ENCODE peak calls at places on chromosomes 11 and 22, in ten cellular contexts. P is heart left ventricle; S is GM12865; A is IMR-90; D is brain microvascular endothelial cell; X is MM.1S; I is ascending aorta; C is ovary; O is CD8-positive, alpha-beta T cell; E is fibroblast of the aortic adventitia. Y is an unnamed sample.

GRCh38 chr11:63262562-63262961 is 19.2 kb upstream of the SLC22A25 start:
- DNase-seq in P (no peak), S (no peak), A (no peak), D (no peak), X (no peak), I (no peak), C (no peak), O (no peak), E (no peak), Y (no peak)

GRCh38 chr11:67055812-67056211 is 835 bp upstream of the RHOD start:
- DNase-seq in P (no peak), S (no peak), A (peak), D (no peak), X (no peak), I (no peak), C (no peak), O (no peak), E (no peak), Y (no peak)

GRCh38 chr11:7577226-7577882 is 63.6 kb downstream of the PPFIBP2 start:
- DNase-seq in P (no peak), S (no peak), A (no peak), D (no peak), X (no peak), I (peak), C (peak), O (no peak), E (peak), Y (no peak)

GRCh38 chr11:64661146-64661545 is 61.9 kb downstream of the NRXN2 start:
- DNase-seq in P (peak), S (no peak), A (peak), D (peak), X (no peak), I (peak), C (no peak), O (no peak), E (peak), Y (no peak)

GRCh38 chr22:32562396-32562795 is 87.8 kb downstream of the FBXO7 start:
- DNase-seq in P (no peak), S (no peak), A (no peak), D (no peak), X (no peak), I (no peak), C (no peak), O (no peak), E (no peak), Y (no peak)

GRCh38 chr11:122363306-122363705 is 247.3 kb upstream of the BLID start:
- DNase-seq in P (no peak), S (no peak), A (no peak), D (no peak), X (no peak), I (no peak), C (no peak), O (no peak), E (peak), Y (no peak)

GRCh38 chr11:64649304-64649703 is 58.3 kb downstream of the SLC22A12 start:
- DNase-seq in P (no peak), S (peak), A (no peak), D (no peak), X (no peak), I (no peak), C (peak), O (no peak), E (peak), Y (no peak)

GRCh38 chr11:84097186-84097585 is 811.0 kb upstream of the CCDC90B start:
- DNase-seq in P (no peak), S (no peak), A (no peak), D (no peak), X (no peak), I (no peak), C (no peak), O (no peak), E (peak), Y (no peak)

GRCh38 chr22:41699264-41700104 is at the start of gene MEI1:
- DNase-seq in P (peak), S (peak), A (peak), D (peak), X (peak), I (peak), C (peak), O (peak), E (peak), Y (peak)

GRCh38 chr11:118620529-118621070 is 13.2 kb downstream of the PHLDB1 start:
- DNase-seq in P (peak), S (no peak), A (no peak), D (no peak), X (no peak), I (no peak), C (no peak), O (no peak), E (no peak), Y (no peak)

GRCh38 chr11:91946397-91947090 is 278.1 kb upstream of the FAT3 start:
- DNase-seq in P (no peak), S (no peak), A (no peak), D (peak), X (no peak), I (no peak), C (no peak), O (no peak), E (no peak), Y (no peak)

GRCh38 chr11:67269401-67270255 is 3.4 kb downstream of the GRK2 start:
- DNase-seq in P (peak), S (no peak), A (no peak), D (no peak), X (no peak), I (no peak), C (peak), O (no peak), E (no peak), Y (no peak)

DNA sequence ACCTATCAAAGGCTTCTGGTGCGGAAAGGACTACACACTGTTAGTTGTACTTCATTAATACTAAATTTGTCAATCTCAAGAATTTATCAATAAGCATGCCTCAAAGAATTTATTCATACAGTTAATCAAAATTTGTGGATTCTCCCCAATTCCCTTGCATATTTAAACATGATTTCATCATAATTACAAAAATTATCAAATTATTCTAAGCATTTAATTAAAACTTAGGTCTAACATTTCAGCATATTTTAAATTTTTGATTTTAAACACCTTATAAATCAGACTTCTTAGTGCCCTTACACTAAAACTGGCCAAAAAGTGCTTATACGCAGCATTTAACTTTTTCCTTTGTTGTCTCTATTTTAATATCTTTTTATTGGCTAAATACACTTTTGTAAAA is 13.8 kb upstream of the SERPIND1 start:
- DNase-seq in P (no peak), S (no peak), A (no peak), D (no peak), X (no peak), I (no peak), C (no peak), O (no peak), E (no peak), Y (no peak)
- H3K4me3 ChIP-seq in P (no peak), S (no peak), A (no peak), D (no peak), X (no peak), I (no peak), C (no peak), O (no peak), E (no peak), Y (no peak)

GRCh38 chr22:50437511-50438304 is 37.1 kb downstream of the SBF1 start:
- DNase-seq in P (peak), S (no peak), A (no peak), D (no peak), X (no peak), I (no peak), C (no peak), O (no peak), E (no peak), Y (no peak)

GRCh38 chr22:50436134-50436830 is 38.6 kb downstream of the SBF1 start:
- DNase-seq in P (peak), S (no peak), A (no peak), D (no peak), X (no peak), I (no peak), C (no peak), O (no peak), E (no peak), Y (no peak)

GRCh38 chr22:50438305-50439275 is 36.2 kb downstream of the SBF1 start:
- DNase-seq in P (peak), S (no peak), A (no peak), D (no peak), X (no peak), I (no peak), C (no peak), O (no peak), E (no peak), Y (no peak)

GRCh38 chr22:50435701-50436115 is 39.1 kb downstream of the SBF1 start:
- DNase-seq in P (peak), S (no peak), A (no peak), D (no peak), X (no peak), I (no peak), C (no peak), O (no peak), E (no peak), Y (no peak)

DNA sequence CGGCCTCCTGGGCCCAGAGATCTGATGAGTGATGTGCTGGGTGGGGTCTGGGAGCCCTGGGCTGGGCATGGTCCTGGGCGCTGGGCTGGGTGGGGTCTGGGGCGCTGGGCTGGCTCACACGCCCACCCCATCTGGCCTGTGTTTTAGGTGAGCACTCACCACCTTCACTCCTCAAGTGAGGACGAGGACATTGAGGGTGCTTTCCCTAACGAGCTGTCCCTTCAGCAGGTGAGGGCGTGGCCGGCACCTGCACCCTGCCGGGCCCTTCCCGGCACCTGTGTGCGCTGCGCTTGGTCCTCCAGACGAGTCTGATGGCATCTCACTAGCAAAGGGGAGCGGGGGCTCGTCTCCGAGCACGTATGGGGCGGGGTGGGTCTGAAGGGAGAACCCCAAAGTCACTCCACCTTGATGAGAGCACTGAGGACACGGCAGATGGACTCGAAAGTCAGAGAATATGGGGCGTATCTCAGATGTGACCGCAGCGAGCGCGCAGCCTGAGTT is 37.9 kb downstream of the SBF1 start:
- DNase-seq in P (peak), S (no peak), A (no peak), D (no peak), X (no peak), I (no peak), C (no peak), O (no peak), E (no peak), Y (no peak)
- TF ChIP-seq CTCF in P (no peak), S (no peak), A (no peak), D (no peak), X (no peak), I (no peak), C (no peak), O (no peak), E (no peak), Y (no peak)

GRCh38 chr11:61955416-61956135 is 5.4 kb downstream of the BEST1 start:
- DNase-seq in P (peak), S (no peak), A (no peak), D (no peak), X (no peak), I (peak), C (peak), O (peak), E (no peak), Y (no peak)

GRCh38 chr11:61957028-61957770 is 7.0 kb downstream of the BEST1 start:
- DNase-seq in P (no peak), S (no peak), A (no peak), D (no peak), X (no peak), I (peak), C (no peak), O (no peak), E (no peak), Y (no peak)

GRCh38 chr11:61955031-61955415 is 4.9 kb downstream of the BEST1 start:
- DNase-seq in P (peak), S (no peak), A (peak), D (peak), X (no peak), I (peak), C (peak), O (peak), E (peak), Y (no peak)

GRCh38 chr11:61954106-61955030 is 4.2 kb downstream of the BEST1 start:
- DNase-seq in P (no peak), S (no peak), A (no peak), D (no peak), X (no peak), I (no peak), C (no peak), O (peak), E (no peak), Y (no peak)

DNA sequence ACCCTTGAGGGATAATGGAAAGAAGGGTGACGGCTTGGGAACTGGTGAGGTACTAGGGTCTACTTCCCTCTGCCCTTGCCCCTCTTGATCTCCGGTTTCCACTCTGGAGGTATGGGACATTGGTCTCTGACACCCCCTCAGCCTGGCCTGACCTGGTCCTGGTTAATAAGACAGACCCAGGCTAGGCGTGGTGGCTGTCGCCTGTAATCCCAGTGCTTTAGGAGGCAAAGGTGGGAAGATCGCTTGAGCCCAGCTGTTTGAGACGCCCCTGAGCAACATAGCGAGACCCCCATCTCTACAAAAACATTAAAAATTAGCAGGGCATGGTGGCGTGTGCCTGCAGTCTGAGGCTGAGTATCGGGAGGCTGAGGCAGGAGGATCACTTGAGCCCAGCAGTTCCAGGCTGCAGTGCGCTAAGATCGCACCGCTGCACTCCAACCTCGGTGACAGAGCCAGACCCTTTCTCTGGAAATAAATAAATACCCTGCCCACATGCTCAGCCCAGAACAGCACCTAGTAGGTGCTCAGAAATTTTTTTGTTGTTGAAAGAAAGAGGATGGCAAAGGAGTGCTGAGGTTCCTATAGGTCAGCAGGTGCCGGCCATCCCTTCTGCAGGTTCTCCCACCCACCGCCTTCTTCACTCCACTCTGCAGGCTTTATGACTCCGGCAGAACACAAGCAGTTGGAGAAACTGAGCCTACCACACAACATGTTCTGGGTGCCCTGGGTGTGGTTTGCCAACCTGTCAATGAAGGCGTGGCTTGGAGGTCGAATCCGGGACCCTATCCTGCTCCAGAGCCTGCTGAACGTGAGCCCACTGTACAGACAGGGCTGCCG is 6.3 kb downstream of the BEST1 start:
- DNase-seq in P (no peak), S (no peak), A (no peak), D (no peak), X (no peak), I (peak), C (no peak), O (peak), E (no peak), Y (no peak)
- H3K4me3 ChIP-seq in P (peak), S (no peak), A (no peak), D (no peak), X (no peak), I (no peak), C (peak), O (no peak), E (peak), Y (no peak)

GRCh38 chr22:43159484-43160178 is 8.3 kb downstream of the TSPO start:
- DNase-seq in P (no peak), S (peak), A (no peak), D (no peak), X (no peak), I (no peak), C (no peak), O (no peak), E (no peak), Y (no peak)
- TF ChIP-seq CTCF in P (no peak), S (peak), A (peak), D (peak), X (peak), I (peak), C (no peak), O (no peak), E (peak), Y (peak)

DNA sequence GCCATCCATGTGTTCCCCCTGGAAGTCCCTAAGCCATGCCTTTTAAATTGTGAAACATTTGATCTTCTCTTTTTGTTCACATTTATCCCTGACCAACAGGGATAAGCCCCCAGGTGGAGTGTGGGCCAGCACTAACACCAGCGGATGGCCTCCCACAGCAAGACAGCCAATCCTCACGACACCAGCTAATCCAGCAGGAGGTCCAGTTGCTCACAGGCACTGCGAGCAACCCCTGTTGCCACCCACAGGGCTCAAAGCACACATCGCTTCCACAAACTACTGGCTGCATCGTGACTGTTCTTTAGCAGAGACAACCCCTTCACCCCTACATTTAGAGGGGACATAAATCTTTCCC is 2.0 kb downstream of the PCSK7 start:
- DNase-seq in P (no peak), S (no peak), A (no peak), D (no peak), X (no peak), I (no peak), C (no peak), O (no peak), E (no peak), Y (no peak)
- H3K4me3 ChIP-seq in P (no peak), S (no peak), A (no peak), D (no peak), X (no peak), I (no peak), C (no peak), O (peak), E (peak), Y (peak)

DNA sequence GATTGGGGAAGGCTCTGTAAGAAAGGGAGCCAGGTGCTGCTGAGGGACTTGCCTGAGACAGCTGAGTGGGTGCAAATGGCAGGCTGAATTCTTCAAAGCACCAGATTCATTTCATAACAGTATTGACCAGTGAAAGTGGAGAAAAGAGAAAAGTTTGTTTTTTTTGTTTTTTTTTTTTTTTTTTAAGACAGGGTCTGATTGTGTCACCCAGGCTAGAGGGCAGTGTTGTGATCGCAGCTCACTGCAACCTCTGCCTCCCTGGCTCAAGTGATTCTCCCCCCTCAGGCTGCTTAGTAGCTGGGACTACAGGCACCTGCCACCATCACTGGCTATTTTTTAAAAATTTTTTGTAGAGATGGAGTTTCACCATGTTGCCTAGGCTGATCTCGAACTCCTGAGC is 494.0 kb downstream of the MIAT start:
- DNase-seq in P (no peak), S (no peak), A (no peak), D (no peak), X (no peak), I (no peak), C (no peak), O (no peak), E (no peak), Y (no peak)
- TF ChIP-seq CTCF in P (no peak), S (no peak), A (no peak), D (peak), X (no peak), I (no peak), C (no peak), O (no peak), E (no peak), Y (no peak)

GRCh38 chr22:22920910-22921550 is 33.4 kb downstream of the IGLL5 start:
- DNase-seq in P (peak), S (no peak), A (no peak), D (no peak), X (no peak), I (no peak), C (no peak), O (no peak), E (no peak), Y (no peak)

GRCh38 chr22:22923379-22923778 is 35.8 kb downstream of the IGLL5 start:
- DNase-seq in P (peak), S (no peak), A (no peak), D (no peak), X (no peak), I (no peak), C (no peak), O (no peak), E (no peak), Y (no peak)

GRCh38 chr22:22922954-22923319 is 35.3 kb downstream of the IGLL5 start:
- DNase-seq in P (peak), S (no peak), A (no peak), D (no peak), X (no peak), I (no peak), C (no peak), O (no peak), E (no peak), Y (no peak)

GRCh38 chr22:22920104-22920654 is 32.6 kb downstream of the IGLL5 start:
- DNase-seq in P (peak), S (no peak), A (no peak), D (no peak), X (no peak), I (no peak), C (no peak), O (no peak), E (no peak), Y (no peak)

DNA sequence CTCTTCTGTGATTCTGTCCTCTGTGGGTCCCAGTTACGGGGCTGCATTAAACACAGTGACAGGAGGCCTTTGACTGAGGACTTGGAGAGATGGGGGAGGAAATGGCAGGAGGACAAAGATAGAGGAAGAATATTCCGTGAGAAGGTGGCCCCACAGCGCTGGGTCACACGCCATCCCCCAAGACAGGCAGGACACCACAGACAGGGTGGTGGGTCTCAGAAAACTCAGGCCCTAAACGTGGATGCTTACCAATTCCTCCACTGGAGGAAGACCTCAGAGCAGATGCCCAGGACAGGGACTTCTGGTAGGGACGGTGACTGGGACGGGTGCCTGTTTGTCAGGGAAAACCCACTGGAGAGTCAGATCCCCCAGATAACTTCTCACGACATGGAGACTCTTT is 34.0 kb downstream of the IGLL5 start:
- DNase-seq in P (no peak), S (no peak), A (no peak), D (no peak), X (no peak), I (no peak), C (no peak), O (no peak), E (no peak), Y (no peak)
- H3K4me3 ChIP-seq in P (no peak), S (no peak), A (no peak), D (no peak), X (no peak), I (no peak), C (no peak), O (no peak), E (no peak), Y (no peak)

DNA sequence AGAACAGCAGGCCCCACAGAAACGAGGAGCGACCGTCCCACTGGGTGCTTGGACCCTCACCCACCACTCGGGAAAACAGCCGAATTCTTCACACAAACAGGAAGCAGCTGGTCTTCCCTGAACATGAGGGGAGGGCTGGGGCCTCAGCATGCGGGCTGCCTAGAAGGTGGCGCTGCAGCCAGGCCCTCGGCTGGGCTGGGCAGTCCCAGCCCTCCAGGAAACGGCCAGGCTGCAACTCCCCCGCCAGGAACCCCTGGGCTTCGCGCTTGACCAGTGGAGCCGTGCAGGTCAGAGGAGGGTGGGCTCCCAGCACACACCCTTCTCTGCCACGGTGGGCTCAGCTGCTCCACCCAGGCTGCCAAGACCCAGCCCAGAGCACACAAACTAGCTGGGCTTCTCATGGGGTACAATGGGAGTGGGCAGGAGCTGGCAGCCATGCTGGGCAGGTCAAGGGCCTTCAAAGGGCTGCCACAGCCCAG is 29.6 kb downstream of the IGF2 start:
- DNase-seq in P (peak), S (no peak), A (no peak), D (no peak), X (no peak), I (no peak), C (no peak), O (no peak), E (no peak), Y (no peak)
- TF ChIP-seq CTCF in P (no peak), S (no peak), A (no peak), D (peak), X (no peak), I (no peak), C (no peak), O (no peak), E (no peak), Y (no peak)